ENCODE peak calls at places on chromosomes 16 and 17, in ten cellular contexts. F, O, T, P, K, Y, J, V, W and I are unnamed samples.

GRCh38 chr16:65068151-65068740 is 53.6 kb downstream of the CDH11 start:
- DNase-seq in P (no peak), Y (peak), T (no peak), O (no peak), W (peak), V (no peak), F (no peak), J (no peak), K (no peak), I (no peak)

GRCh38 chr17:50423553-50424159 is 2.4 kb upstream of the ACSF2 start:
- DNase-seq in F (no peak), T (no peak), O (no peak), P (no peak), K (no peak), V (peak), W (peak), Y (peak), J (no peak), I (no peak)

GRCh38 chr16:86517652-86518258 is 7.4 kb downstream of the FOXF1 start:
- DNase-seq in Y (peak), P (no peak), O (no peak), T (no peak), K (no peak), W (peak), J (peak), F (peak), V (peak), I (peak)

GRCh38 chr16:30092373-30093010 is 768 bp upstream of the TBX6 start:
- DNase-seq in K (peak), T (peak), Y (peak), F (peak), P (peak), V (peak), W (peak), J (peak), O (peak), I (peak)

GRCh38 chr17:33986566-33986965 is 268.5 kb upstream of the CCL2 start:
- DNase-seq in W (no peak), Y (no peak), K (no peak), V (no peak), P (no peak), J (no peak), O (no peak), F (no peak), T (no peak), I (no peak)

GRCh38 chr17:48894886-48895285 is 2.3 kb downstream of the ATP5MC1 start:
- DNase-seq in T (no peak), V (no peak), P (no peak), K (no peak), J (no peak), F (no peak), Y (no peak), O (no peak), W (no peak), I (peak)

GRCh38 chr17:37087683-37088082 is 138.9 kb downstream of the AATF start:
- DNase-seq in F (no peak), Y (no peak), P (no peak), V (no peak), O (no peak), W (no peak), T (no peak), J (no peak), K (no peak), I (no peak)

GRCh38 chr17:27927781-27928180 is 34.6 kb upstream of the LYRM9 start:
- DNase-seq in T (no peak), Y (no peak), J (no peak), W (no peak), K (no peak), P (no peak), F (no peak), O (no peak), V (no peak), I (no peak)

GRCh38 chr16:28317040-28317880 is 24.9 kb downstream of the SBK1 start:
- DNase-seq in F (no peak), Y (peak), P (peak), K (peak), W (peak), O (peak), V (peak), J (peak), T (peak), I (peak)

GRCh38 chr17:78316867-78317816 is 42.7 kb downstream of the SOCS3 start:
- DNase-seq in V (no peak), J (no peak), O (no peak), W (peak), Y (no peak), K (no peak), P (no peak), F (no peak), T (no peak), I (no peak)

GRCh38 chr17:41863074-41863843 is 2.0 kb downstream of the KLHL11 start:
- DNase-seq in Y (no peak), K (peak), T (no peak), O (no peak), J (no peak), P (peak), F (no peak), V (no peak), W (no peak), I (peak)

GRCh38 chr17:5473906-5474305 is 5.1 kb upstream of the DHX33 start:
- DNase-seq in O (no peak), V (no peak), F (no peak), Y (no peak), K (no peak), P (no peak), T (no peak), J (no peak), W (no peak), I (no peak)

GRCh38 chr17:74212913-74213791 is at the start of gene TTYH2:
- DNase-seq in Y (peak), K (peak), O (peak), J (peak), F (peak), W (peak), P (peak), T (peak), V (peak), I (peak)

GRCh38 chr16:57071840-57072541 is 20.4 kb upstream of the CPNE2 start:
- DNase-seq in P (no peak), T (no peak), J (no peak), K (no peak), Y (peak), O (no peak), W (peak), V (no peak), F (no peak), I (no peak)

GRCh38 chr17:35898283-35899070 is 18.3 kb upstream of the CCL5 start:
- DNase-seq in Y (no peak), O (peak), J (no peak), V (no peak), W (no peak), P (no peak), T (no peak), K (no peak), F (no peak), I (no peak)

GRCh38 chr17:18977021-18977420 is 25.1 kb downstream of the SLC5A10 start:
- DNase-seq in Y (no peak), V (no peak), W (no peak), T (no peak), J (no peak), F (no peak), K (no peak), P (no peak), O (no peak), I (no peak)

GRCh38 chr17:4592240-4593005 is 8.1 kb downstream of the SMTNL2 start:
- DNase-seq in F (no peak), V (no peak), K (no peak), T (no peak), J (no peak), P (no peak), O (no peak), Y (no peak), W (no peak), I (peak)

GRCh38 chr16:11370084-11370931 is 25.0 kb downstream of the RMI2 start:
- DNase-seq in W (peak), O (no peak), V (no peak), F (no peak), J (peak), Y (no peak), K (no peak), P (no peak), T (no peak), I (peak)

GRCh38 chr16:2715519-2715918 is 4.5 kb downstream of the PRSS27 start:
- DNase-seq in J (peak), K (peak), T (peak), F (peak), Y (peak), P (peak), O (peak), V (no peak), W (peak), I (peak)